ENCODE peak calls at places on chromosomes 6 and 20, in seven cellular contexts. One of them, this sample, is unnamed.

GRCh38 chr20:50350510-50351249 is 159.5 kb upstream of the PTPN1 start:
- DNase-seq in right lobe of liver: no peak
- DNase-seq in heart left ventricle: peak
- DNase-seq in endodermal cell: no peak
- DNase-seq in PC-9: no peak
- DNase-seq in DND-41: peak
- DNase-seq in adipocyte: no peak
- DNase-seq in this sample: no peak

GRCh38 chr6:19697744-19698290 is 139.4 kb upstream of the ID4 start:
- DNase-seq in right lobe of liver: no peak
- DNase-seq in heart left ventricle: no peak
- DNase-seq in endodermal cell: no peak
- DNase-seq in PC-9: no peak
- DNase-seq in DND-41: no peak
- DNase-seq in adipocyte: peak
- DNase-seq in this sample: peak

GRCh38 chr6:1135726-1136414 is 176.0 kb upstream of the FOXQ1 start:
- DNase-seq in right lobe of liver: no peak
- DNase-seq in heart left ventricle: no peak
- DNase-seq in endodermal cell: no peak
- DNase-seq in PC-9: no peak
- DNase-seq in DND-41: no peak
- DNase-seq in adipocyte: no peak
- DNase-seq in this sample: no peak

GRCh38 chr20:19888269-19888669 is 128.9 kb upstream of the NAA20 start:
- DNase-seq in right lobe of liver: no peak
- DNase-seq in heart left ventricle: no peak
- DNase-seq in endodermal cell: no peak
- DNase-seq in PC-9: no peak
- DNase-seq in DND-41: no peak
- DNase-seq in adipocyte: no peak
- DNase-seq in this sample: peak

GRCh38 chr6:89952696-89953095 is 58.4 kb downstream of the GJA10 start:
- DNase-seq in right lobe of liver: no peak
- DNase-seq in heart left ventricle: no peak
- DNase-seq in endodermal cell: no peak
- DNase-seq in PC-9: no peak
- DNase-seq in DND-41: peak
- DNase-seq in adipocyte: peak
- DNase-seq in this sample: peak

GRCh38 chr6:98992494-98992893 is 44.7 kb upstream of the FBXL4 start:
- DNase-seq in right lobe of liver: no peak
- DNase-seq in heart left ventricle: no peak
- DNase-seq in endodermal cell: no peak
- DNase-seq in PC-9: no peak
- DNase-seq in DND-41: no peak
- DNase-seq in adipocyte: no peak
- DNase-seq in this sample: no peak

GRCh38 chr20:63174309-63175030 is 41.5 kb downstream of the YTHDF1 start:
- DNase-seq in right lobe of liver: no peak
- DNase-seq in heart left ventricle: no peak
- DNase-seq in endodermal cell: no peak
- DNase-seq in PC-9: no peak
- DNase-seq in DND-41: no peak
- DNase-seq in adipocyte: no peak
- DNase-seq in this sample: no peak

GRCh38 chr6:44128020-44128917 is 915 bp downstream of the TMEM63B start:
- DNase-seq in right lobe of liver: peak
- DNase-seq in heart left ventricle: peak
- DNase-seq in endodermal cell: peak
- DNase-seq in PC-9: peak
- DNase-seq in DND-41: no peak
- DNase-seq in adipocyte: peak
- DNase-seq in this sample: peak

GRCh38 chr20:62685781-62686555 is 22.7 kb upstream of the NTSR1 start:
- DNase-seq in right lobe of liver: peak
- DNase-seq in heart left ventricle: no peak
- DNase-seq in endodermal cell: peak
- DNase-seq in PC-9: no peak
- DNase-seq in DND-41: no peak
- DNase-seq in adipocyte: no peak
- DNase-seq in this sample: no peak

GRCh38 chr6:149961728-149962425 is 1.9 kb upstream of the ULBP1 start:
- DNase-seq in right lobe of liver: no peak
- DNase-seq in heart left ventricle: no peak
- DNase-seq in endodermal cell: peak
- DNase-seq in PC-9: no peak
- DNase-seq in DND-41: peak
- DNase-seq in adipocyte: no peak
- DNase-seq in this sample: peak

GRCh38 chr6:74607468-74607867 is 598.4 kb downstream of the COL12A1 start:
- DNase-seq in right lobe of liver: no peak
- DNase-seq in heart left ventricle: no peak
- DNase-seq in endodermal cell: no peak
- DNase-seq in PC-9: no peak
- DNase-seq in DND-41: no peak
- DNase-seq in adipocyte: no peak
- DNase-seq in this sample: no peak

GRCh38 chr6:113182370-113183141 is 674.6 kb upstream of the MARCKS start:
- DNase-seq in right lobe of liver: no peak
- DNase-seq in heart left ventricle: no peak
- DNase-seq in endodermal cell: no peak
- DNase-seq in PC-9: no peak
- DNase-seq in DND-41: no peak
- DNase-seq in adipocyte: peak
- DNase-seq in this sample: peak

GRCh38 chr6:159970659-159971063 is 1.8 kb downstream of the IGF2R start:
- DNase-seq in right lobe of liver: no peak
- DNase-seq in heart left ventricle: no peak
- DNase-seq in endodermal cell: no peak
- DNase-seq in PC-9: no peak
- DNase-seq in DND-41: no peak
- DNase-seq in adipocyte: no peak
- DNase-seq in this sample: no peak

GRCh38 chr6:159971341-159972178 is 2.7 kb downstream of the IGF2R start:
- DNase-seq in right lobe of liver: no peak
- DNase-seq in heart left ventricle: no peak
- DNase-seq in endodermal cell: no peak
- DNase-seq in PC-9: no peak
- DNase-seq in DND-41: no peak
- DNase-seq in adipocyte: no peak
- DNase-seq in this sample: no peak

GRCh38 chr6:159969204-159969912 is 476 bp downstream of the IGF2R start:
- DNase-seq in right lobe of liver: peak
- DNase-seq in heart left ventricle: peak
- DNase-seq in endodermal cell: peak
- DNase-seq in PC-9: peak
- DNase-seq in DND-41: no peak
- DNase-seq in adipocyte: peak
- DNase-seq in this sample: peak

GRCh38 chr6:159968295-159969203 is at the start of gene IGF2R:
- DNase-seq in right lobe of liver: peak
- DNase-seq in heart left ventricle: peak
- DNase-seq in endodermal cell: peak
- DNase-seq in PC-9: peak
- DNase-seq in DND-41: peak
- DNase-seq in adipocyte: peak
- DNase-seq in this sample: peak

GRCh38 chr6:159969921-159970320 is 1.0 kb downstream of the IGF2R start:
- DNase-seq in right lobe of liver: peak
- DNase-seq in heart left ventricle: no peak
- DNase-seq in endodermal cell: peak
- DNase-seq in PC-9: peak
- DNase-seq in DND-41: peak
- DNase-seq in adipocyte: peak
- DNase-seq in this sample: peak
- H3K4me3 ChIP-seq in right lobe of liver: peak
- H3K4me3 ChIP-seq in heart left ventricle: peak
- H3K4me3 ChIP-seq in endodermal cell: peak
- H3K4me3 ChIP-seq in PC-9: peak
- H3K4me3 ChIP-seq in DND-41: peak
- H3K4me3 ChIP-seq in adipocyte: peak
- H3K4me3 ChIP-seq in this sample: peak

DNA sequence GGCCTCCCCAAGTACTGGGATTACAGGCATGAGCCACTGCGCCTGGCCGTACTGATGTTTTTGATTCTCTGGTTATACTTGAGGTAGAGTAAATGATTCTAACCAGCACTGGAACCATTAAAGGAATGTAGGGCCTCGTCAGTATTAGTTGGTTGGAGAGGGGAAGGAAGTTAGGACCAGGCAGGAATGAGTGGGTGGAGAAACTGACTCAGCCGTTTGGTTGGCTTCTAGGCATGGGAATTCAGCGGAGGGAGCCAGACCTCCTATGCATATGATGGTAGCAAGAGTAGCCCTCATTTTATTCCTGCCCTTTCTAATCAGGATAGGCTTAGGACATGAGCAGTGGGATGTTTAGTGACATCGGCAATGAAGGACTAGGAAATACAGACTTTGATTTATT is 19.0 kb upstream of the SERINC3 start:
- DNase-seq in right lobe of liver: no peak
- DNase-seq in heart left ventricle: no peak
- DNase-seq in endodermal cell: no peak
- DNase-seq in PC-9: no peak
- DNase-seq in DND-41: no peak
- DNase-seq in adipocyte: peak
- DNase-seq in this sample: peak
- H3K4me3 ChIP-seq in right lobe of liver: no peak
- H3K4me3 ChIP-seq in heart left ventricle: no peak
- H3K4me3 ChIP-seq in endodermal cell: no peak
- H3K4me3 ChIP-seq in PC-9: no peak
- H3K4me3 ChIP-seq in DND-41: no peak
- H3K4me3 ChIP-seq in adipocyte: no peak
- H3K4me3 ChIP-seq in this sample: no peak

DNA sequence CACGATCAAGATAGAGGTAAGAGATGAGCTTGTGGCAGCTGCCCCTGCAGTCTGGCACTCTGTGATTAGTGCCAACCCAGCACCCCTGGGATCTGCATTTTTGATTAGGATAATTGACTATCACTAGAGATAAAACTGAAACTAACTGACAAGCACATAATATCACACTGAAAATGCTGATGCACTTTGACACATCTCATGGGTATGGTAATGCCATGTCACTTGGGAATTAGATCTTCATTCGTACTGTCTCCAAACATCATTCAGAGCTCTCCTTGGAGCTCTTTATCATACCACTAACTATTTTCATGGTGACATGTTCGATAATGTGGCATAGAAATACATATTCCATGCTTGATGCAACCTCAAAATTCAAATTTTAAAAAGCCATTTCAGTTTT is 612.9 kb upstream of the BTBD3 start:
- DNase-seq in right lobe of liver: no peak
- DNase-seq in heart left ventricle: no peak
- DNase-seq in endodermal cell: no peak
- DNase-seq in PC-9: no peak
- DNase-seq in DND-41: no peak
- DNase-seq in adipocyte: no peak
- DNase-seq in this sample: no peak
- H3K4me3 ChIP-seq in right lobe of liver: no peak
- H3K4me3 ChIP-seq in heart left ventricle: no peak
- H3K4me3 ChIP-seq in endodermal cell: no peak
- H3K4me3 ChIP-seq in PC-9: no peak
- H3K4me3 ChIP-seq in DND-41: no peak
- H3K4me3 ChIP-seq in adipocyte: no peak
- H3K4me3 ChIP-seq in this sample: no peak

GRCh38 chr20:17491041-17491440 is 40.1 kb downstream of the BFSP1 start:
- DNase-seq in right lobe of liver: no peak
- DNase-seq in heart left ventricle: no peak
- DNase-seq in endodermal cell: no peak
- DNase-seq in PC-9: no peak
- DNase-seq in DND-41: no peak
- DNase-seq in adipocyte: no peak
- DNase-seq in this sample: no peak

GRCh38 chr20:17491488-17491887 is 39.7 kb downstream of the BFSP1 start:
- DNase-seq in right lobe of liver: no peak
- DNase-seq in heart left ventricle: no peak
- DNase-seq in endodermal cell: peak
- DNase-seq in PC-9: no peak
- DNase-seq in DND-41: no peak
- DNase-seq in adipocyte: no peak
- DNase-seq in this sample: no peak

GRCh38 chr20:17490501-17490900 is 40.7 kb downstream of the BFSP1 start:
- DNase-seq in right lobe of liver: no peak
- DNase-seq in heart left ventricle: no peak
- DNase-seq in endodermal cell: no peak
- DNase-seq in PC-9: no peak
- DNase-seq in DND-41: no peak
- DNase-seq in adipocyte: no peak
- DNase-seq in this sample: no peak

GRCh38 chr20:17485017-17485416 is 46.2 kb downstream of the BFSP1 start:
- DNase-seq in right lobe of liver: no peak
- DNase-seq in heart left ventricle: no peak
- DNase-seq in endodermal cell: no peak
- DNase-seq in PC-9: no peak
- DNase-seq in DND-41: no peak
- DNase-seq in adipocyte: no peak
- DNase-seq in this sample: no peak

GRCh38 chr20:17488916-17489600 is 42.1 kb downstream of the BFSP1 start:
- DNase-seq in right lobe of liver: no peak
- DNase-seq in heart left ventricle: no peak
- DNase-seq in endodermal cell: peak
- DNase-seq in PC-9: no peak
- DNase-seq in DND-41: no peak
- DNase-seq in adipocyte: no peak
- DNase-seq in this sample: no peak
- H3K4me3 ChIP-seq in right lobe of liver: no peak
- H3K4me3 ChIP-seq in heart left ventricle: no peak
- H3K4me3 ChIP-seq in endodermal cell: no peak
- H3K4me3 ChIP-seq in PC-9: no peak
- H3K4me3 ChIP-seq in DND-41: no peak
- H3K4me3 ChIP-seq in adipocyte: no peak
- H3K4me3 ChIP-seq in this sample: no peak

DNA sequence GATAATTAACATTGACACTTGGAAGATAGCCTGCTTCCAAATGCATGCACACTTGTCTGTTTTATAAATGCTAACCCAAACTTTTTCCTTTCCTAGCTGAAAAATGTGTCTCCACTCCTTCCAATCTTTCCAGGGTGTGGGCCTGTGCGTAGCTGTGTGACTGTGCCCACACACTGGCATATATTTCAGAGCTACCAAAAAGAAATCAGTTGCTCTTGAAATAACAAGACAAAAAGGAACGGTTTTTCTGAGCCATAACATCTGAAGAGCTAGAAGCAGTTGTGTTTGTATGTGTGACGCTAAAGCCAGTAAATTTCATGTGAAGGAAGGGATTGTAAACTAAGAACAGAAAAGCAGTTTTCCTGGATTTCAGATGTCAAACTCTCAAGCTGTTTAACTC is 90.6 kb downstream of the FOXO3 start:
- DNase-seq in right lobe of liver: no peak
- DNase-seq in heart left ventricle: no peak
- DNase-seq in endodermal cell: no peak
- DNase-seq in PC-9: no peak
- DNase-seq in DND-41: no peak
- DNase-seq in adipocyte: no peak
- DNase-seq in this sample: no peak
- H3K4me3 ChIP-seq in right lobe of liver: no peak
- H3K4me3 ChIP-seq in heart left ventricle: no peak
- H3K4me3 ChIP-seq in endodermal cell: no peak
- H3K4me3 ChIP-seq in PC-9: no peak
- H3K4me3 ChIP-seq in DND-41: no peak
- H3K4me3 ChIP-seq in adipocyte: peak
- H3K4me3 ChIP-seq in this sample: no peak

This sample was measured in fibroblast of pulmonary artery.